ENCODE peak calls at places on chromosomes 6 and 20, in nine cellular contexts. O, G, V, I, K, F, S, E and Q are unnamed samples.

GRCh38 chr6:30042476-30042875 is 18.6 kb upstream of the POLR1H start:
- DNase-seq in O (no peak), G (no peak), V (no peak), I (peak), K (no peak), F (no peak), S (no peak), E (no peak), Q (no peak)

GRCh38 chr6:163170294-163170883 is 244.1 kb upstream of the QKI start:
- DNase-seq in O (no peak), G (peak), V (no peak), I (peak), K (no peak), F (no peak), S (no peak), E (peak), Q (peak)

GRCh38 chr6:132713355-132714134 is at the start of gene VNN1:
- DNase-seq in O (peak), G (no peak), V (peak), I (no peak), K (no peak), F (peak), S (no peak), E (no peak), Q (no peak)

GRCh38 chr6:3849681-3850450 is 693 bp downstream of the FAM50B start:
- DNase-seq in O (no peak), G (peak), V (peak), I (peak), K (no peak), F (peak), S (no peak), E (no peak), Q (no peak)

GRCh38 chr6:2790588-2790987 is 25.4 kb downstream of the WRNIP1 start:
- DNase-seq in O (peak), G (peak), V (no peak), I (peak), K (no peak), F (peak), S (no peak), E (no peak), Q (no peak)

GRCh38 chr20:4074877-4075455 is 59.6 kb upstream of the RNF24 start:
- DNase-seq in O (no peak), G (no peak), V (no peak), I (no peak), K (no peak), F (peak), S (no peak), E (no peak), Q (no peak)

GRCh38 chr6:56807992-56808342 is 146.9 kb upstream of the BEND6 start:
- DNase-seq in O (peak), G (peak), V (no peak), I (no peak), K (no peak), F (no peak), S (no peak), E (no peak), Q (no peak)

GRCh38 chr6:132298344-132298949 is 102.8 kb downstream of the MOXD1 start:
- DNase-seq in O (peak), G (peak), V (peak), I (peak), K (no peak), F (peak), S (no peak), E (peak), Q (peak)

GRCh38 chr6:33455051-33455450 is 675 bp downstream of the ZBTB9 start:
- DNase-seq in O (no peak), G (no peak), V (no peak), I (no peak), K (no peak), F (no peak), S (no peak), E (no peak), Q (no peak)

GRCh38 chr20:361562-361961 is 14.7 kb downstream of the NRSN2 start:
- DNase-seq in O (no peak), G (no peak), V (no peak), I (no peak), K (no peak), F (no peak), S (no peak), E (no peak), Q (no peak)

GRCh38 chr6:88544986-88545612 is 379.0 kb upstream of the CNR1 start:
- DNase-seq in O (no peak), G (no peak), V (no peak), I (no peak), K (no peak), F (no peak), S (no peak), E (no peak), Q (no peak)

GRCh38 chr6:37303891-37304503 is 46.1 kb upstream of the TMEM217 start:
- DNase-seq in O (peak), G (peak), V (no peak), I (peak), K (no peak), F (no peak), S (no peak), E (no peak), Q (no peak)

GRCh38 chr20:60258255-60258863 is 300.1 kb downstream of the CDH26 start:
- DNase-seq in O (no peak), G (no peak), V (peak), I (no peak), K (no peak), F (no peak), S (no peak), E (no peak), Q (no peak)

GRCh38 chr6:12017263-12017662 is 5.2 kb downstream of the HIVEP1 start:
- DNase-seq in O (no peak), G (no peak), V (no peak), I (no peak), K (no peak), F (no peak), S (no peak), E (no peak), Q (no peak)

GRCh38 chr6:72636786-72637185 is 14.9 kb downstream of the KCNQ5 start:
- DNase-seq in O (no peak), G (no peak), V (no peak), I (no peak), K (no peak), F (no peak), S (no peak), E (no peak), Q (no peak)

GRCh38 chr6:116528163-116528562 is 16.7 kb downstream of the CALHM5 start:
- DNase-seq in O (no peak), G (no peak), V (no peak), I (no peak), K (no peak), F (no peak), S (no peak), E (no peak), Q (no peak)